ENCODE peak calls at places on chromosomes 2 and 18, in four cellular contexts. Q is Caki2, W is T-helper 1 cell, L is right atrium auricular region. B is an unnamed sample.

GRCh38 chr2:231387904-231388724 is 7.4 kb upstream of the B3GNT7 start:
- DNase-seq in Q (no peak), W (no peak), L (no peak), B (peak)

GRCh38 chr2:121969155-121969554 is 213.7 kb downstream of the TSN start:
- DNase-seq in Q (no peak), W (no peak), L (peak), B (no peak)

GRCh38 chr2:229407170-229407569 is 136.1 kb upstream of the PID1 start:
- DNase-seq in Q (peak), W (no peak), L (peak), B (no peak)

GRCh38 chr2:177282101-177282573 is 17.6 kb upstream of the NFE2L2 start:
- DNase-seq in Q (peak), W (no peak), L (no peak), B (no peak)

GRCh38 chr2:216535454-216535995 is 36.9 kb downstream of the RPL37A start:
- DNase-seq in Q (peak), W (no peak), L (peak), B (no peak)

GRCh38 chr2:12169721-12170120 is 423.3 kb downstream of the LPIN1 start:
- DNase-seq in Q (no peak), W (no peak), L (peak), B (no peak)

GRCh38 chr18:80154293-80154692 is 45.2 kb downstream of the ADNP2 start:
- DNase-seq in Q (no peak), W (no peak), L (no peak), B (no peak)

GRCh38 chr2:100783986-100784385 is 36.0 kb upstream of the NPAS2 start:
- DNase-seq in Q (peak), W (no peak), L (no peak), B (no peak)

GRCh38 chr2:67516358-67516757 is 119.2 kb downstream of the ETAA1 start:
- DNase-seq in Q (no peak), W (no peak), L (no peak), B (no peak)

GRCh38 chr2:39851691-39852110 is 72.6 kb upstream of the THUMPD2 start:
- DNase-seq in Q (no peak), W (no peak), L (no peak), B (no peak)

GRCh38 chr2:145484443-145485086 is 964.6 kb upstream of the ZEB2 start:
- DNase-seq in Q (peak), W (no peak), L (no peak), B (no peak)

GRCh38 chr18:75256376-75256775 is 45.8 kb downstream of the TSHZ1 start:
- DNase-seq in Q (no peak), W (no peak), L (no peak), B (no peak)

GRCh38 chr2:168567840-168568239 is 111.8 kb downstream of the CERS6 start:
- DNase-seq in Q (no peak), W (no peak), L (no peak), B (no peak)

GRCh38 chr18:34794346-34794745 is 84.2 kb downstream of the DTNA start:
- DNase-seq in Q (no peak), W (no peak), L (no peak), B (no peak)

GRCh38 chr2:230790981-230791380 is 73.8 kb upstream of the ITM2C start:
- DNase-seq in Q (no peak), W (no peak), L (no peak), B (no peak)

GRCh38 chr18:9130806-9131205 is 5.8 kb upstream of the ANKRD12 start:
- DNase-seq in Q (no peak), W (no peak), L (no peak), B (no peak)

GRCh38 chr2:65880451-65880850 is 448.1 kb upstream of the SPRED2 start:
- DNase-seq in Q (no peak), W (no peak), L (no peak), B (no peak)

GRCh38 chr18:61825386-61825785 is 67.4 kb downstream of the RNF152 start:
- DNase-seq in Q (no peak), W (no peak), L (no peak), B (no peak)

GRCh38 chr18:58967643-58968291 is 103.1 kb downstream of the ZNF532 start:
- DNase-seq in Q (no peak), W (no peak), L (no peak), B (no peak)

GRCh38 chr2:206250041-206250897 is 24.2 kb upstream of the ZDBF2 start:
- DNase-seq in Q (no peak), W (no peak), L (no peak), B (no peak)

GRCh38 chr2:127182626-127183458 is 37.3 kb downstream of the CYP27C1 start:
- DNase-seq in Q (no peak), W (no peak), L (no peak), B (no peak)

GRCh38 chr2:221176666-221177065 is 395.4 kb downstream of the EPHA4 start:
- DNase-seq in Q (no peak), W (no peak), L (no peak), B (no peak)

GRCh38 chr2:209696836-209697711 is 74.6 kb upstream of the UNC80 start:
- DNase-seq in Q (no peak), W (no peak), L (no peak), B (no peak)

GRCh38 chr2:38074047-38074774 is 1.7 kb downstream of the CYP1B1 start:
- DNase-seq in Q (no peak), W (no peak), L (no peak), B (no peak)

GRCh38 chr2:142603761-142604160 is 273.7 kb upstream of the KYNU start:
- DNase-seq in Q (no peak), W (no peak), L (no peak), B (no peak)

GRCh38 chr18:59893971-59894370 is 5.8 kb upstream of the PMAIP1 start:
- DNase-seq in Q (no peak), W (no peak), L (no peak), B (no peak)

GRCh38 chr2:27753744-27754588 is 17.6 kb upstream of the MRPL33 start:
- DNase-seq in Q (peak), W (peak), L (peak), B (no peak)

GRCh38 chr2:100891911-100892642 is 72.1 kb downstream of the NPAS2 start:
- DNase-seq in Q (peak), W (no peak), L (no peak), B (no peak)

GRCh38 chr2:62307469-62308389 is 111.8 kb downstream of the B3GNT2 start:
- DNase-seq in Q (no peak), W (no peak), L (no peak), B (no peak)